ENCODE peak calls at places on chromosome 3, in five cellular contexts. P is IMR-90, T is adrenal gland, J is uterus, M is Peyer's patch. Y is an unnamed sample. For H3K4me1, the result is how much of the 10 kb centered on the place peaks cover.

GRCh38 chr3:51371943-51372557 is 13.0 kb upstream of the MANF start:
- DNase-seq in T (peak), M (peak), P (peak), J (no peak), Y (no peak)

GRCh38 chr3:10017636-10018292 is 8.5 kb upstream of the FANCD2 start:
- DNase-seq in M (no peak), J (no peak), P (peak), T (no peak), Y (no peak)

GRCh38 chr3:146528954-146529353 is 15.5 kb downstream of the PLSCR1 start:
- DNase-seq in P (peak), T (no peak), M (no peak), J (no peak), Y (no peak)

GRCh38 chr3:20652249-20652648 is 466.2 kb upstream of the SGO1 start:
- DNase-seq in T (no peak), P (no peak), M (no peak), J (no peak), Y (no peak)

GRCh38 chr3:111846717-111847116 is 12.3 kb upstream of the PHLDB2 start:
- DNase-seq in J (no peak), M (no peak), T (no peak), P (peak), Y (no peak)

GRCh38 chr3:52200981-52201679 is 3.2 kb downstream of the ALAS1 start:
- DNase-seq in J (no peak), M (no peak), T (no peak), P (peak), Y (no peak)

GRCh38 chr3:160754371-160754854 is 1.6 kb upstream of the PPM1L start:
- DNase-seq in T (peak), P (peak), J (peak), M (peak), Y (no peak)

GRCh38 chr3:112354642-112355333 is 21.8 kb downstream of the CD200 start:
- DNase-seq in M (no peak), J (no peak), P (no peak), T (no peak), Y (no peak)

GRCh38 chr3:188687389-188687788 is 484.4 kb upstream of the TPRG1 start:
- DNase-seq in P (peak), M (no peak), T (no peak), J (no peak), Y (no peak)

GRCh38 chr3:129837057-129837631 is 56.4 kb downstream of the TMCC1 start:
- DNase-seq in T (no peak), M (no peak), J (no peak), P (peak), Y (no peak)

GRCh38 chr3:48848816-48849515 is 1.3 kb upstream of the PRKAR2A start:
- DNase-seq in P (no peak), J (no peak), T (no peak), M (no peak), Y (peak)

GRCh38 chr3:119562307-119562961 is 3.0 kb upstream of the CD80 start:
- DNase-seq in M (peak), T (no peak), J (no peak), P (no peak), Y (no peak)

GRCh38 chr3:155585384-155585783 is 159.5 kb downstream of the PLCH1 start:
- DNase-seq in T (no peak), J (no peak), M (no peak), P (no peak), Y (no peak)

GRCh38 chr3:29486087-29486486 is 205.2 kb downstream of the RBMS3 start:
- DNase-seq in J (no peak), M (no peak), P (peak), T (no peak), Y (no peak)

GRCh38 chr3:11944052-11944673 is 60.0 kb upstream of the SYN2 start:
- DNase-seq in J (no peak), P (peak), T (peak), M (no peak), Y (no peak)

GRCh38 chr3:63015614-63016016 is 140.4 kb upstream of the CADPS start:
- DNase-seq in P (no peak), J (no peak), M (no peak), T (no peak), Y (peak)

GRCh38 chr3:13539671-13540070 is 9.3 kb upstream of the FBLN2 start:
- DNase-seq in T (no peak), M (no peak), P (peak), J (no peak), Y (peak)
- H3K4me1 ChIP-seq in T (under half), M (under half), P (under half), J (under half), Y (under half)

GRCh38 chr3:154121236-154122095 is at the start of gene ARHGEF26:
- DNase-seq in T (peak), M (peak), J (peak), P (peak), Y (peak)
- TF ChIP-seq POLR2A in T (no peak), M (no peak), J (peak), P (no peak), Y (no peak)

DNA sequence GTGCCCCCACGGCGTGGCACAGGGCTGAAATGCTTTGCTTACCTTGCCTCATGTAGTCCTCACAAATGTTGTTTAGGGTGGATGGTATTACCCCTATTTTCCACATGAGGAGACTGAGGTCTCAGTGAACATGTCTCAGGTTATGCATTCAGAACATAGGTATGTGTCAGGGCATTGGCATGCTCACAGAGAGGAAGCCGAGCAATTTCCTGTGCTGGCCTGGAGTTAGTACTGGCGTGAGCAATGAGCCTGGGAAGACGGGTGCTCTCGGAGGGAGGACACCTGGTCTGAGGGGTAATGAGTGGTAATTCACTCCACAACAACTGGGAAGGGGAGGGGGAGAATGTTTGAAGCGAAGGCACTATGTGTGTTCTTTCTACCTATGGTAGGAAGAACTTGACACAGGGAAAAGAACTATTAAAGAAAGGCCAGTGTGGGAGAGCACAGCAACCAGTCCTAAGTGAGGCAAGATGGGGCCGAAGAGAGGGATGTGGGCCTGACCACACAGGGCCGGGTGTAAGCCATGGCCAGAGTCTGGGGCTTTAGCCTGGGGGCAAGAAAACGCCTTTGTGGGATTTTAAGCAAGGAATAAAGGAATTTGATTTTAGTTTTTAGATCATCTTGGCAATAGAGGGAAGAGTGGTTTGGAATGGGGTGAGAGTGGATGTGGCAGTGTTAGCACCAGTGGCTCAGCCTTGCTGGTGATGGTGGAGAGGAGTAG is 4.9 kb upstream of the FAM131A start:
- DNase-seq in T (no peak), M (no peak), P (peak), J (no peak), Y (no peak)
- H3K4me1 ChIP-seq in T (under half), M (under half), P (under half), J (under half), Y (half or more)

GRCh38 chr3:115785782-115786181 is 162.5 kb downstream of the GAP43 start:
- DNase-seq in J (no peak), T (no peak), P (no peak), M (no peak), Y (no peak)
- TF ChIP-seq POLR2A in J (no peak), T (no peak), P (no peak), M (no peak), Y (no peak)

DNA sequence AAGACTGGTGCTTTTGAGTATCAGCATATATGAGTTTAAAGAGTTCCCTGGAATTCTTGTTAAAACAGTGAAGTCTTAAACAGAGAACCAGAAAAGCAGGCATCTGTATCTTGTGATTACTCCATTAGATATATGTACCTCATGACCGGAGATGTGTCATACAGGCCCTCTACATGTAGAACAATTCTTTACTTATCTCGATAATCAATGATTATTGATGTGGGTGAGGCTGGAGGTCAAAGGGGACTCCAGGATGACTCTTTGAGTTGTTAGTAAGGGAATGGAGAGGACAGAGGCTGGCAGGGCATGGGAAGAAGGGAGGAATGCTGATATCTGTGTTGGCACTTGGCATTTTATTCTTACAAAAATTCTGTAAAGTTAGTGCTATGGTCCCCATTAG is 155.7 kb downstream of the GAP43 start:
- DNase-seq in P (no peak), J (no peak), M (no peak), T (no peak), Y (no peak)
- H3K4me1 ChIP-seq in P (under half), J (under half), M (under half), T (under half), Y (under half)

GRCh38 chr3:184800349-184800748 is 11.6 kb upstream of the VPS8 start:
- DNase-seq in T (no peak), M (no peak), J (no peak), P (no peak), Y (no peak)
- TF ChIP-seq POLR2A in T (no peak), M (no peak), J (no peak), P (no peak), Y (no peak)

GRCh38 chr3:17965331-17965730 is 222.9 kb upstream of the TBC1D5 start:
- DNase-seq in T (no peak), J (no peak), M (no peak), P (no peak), Y (no peak)
- H3K4me1 ChIP-seq in T (under half), J (under half), M (under half), P (under half), Y (under half)

DNA sequence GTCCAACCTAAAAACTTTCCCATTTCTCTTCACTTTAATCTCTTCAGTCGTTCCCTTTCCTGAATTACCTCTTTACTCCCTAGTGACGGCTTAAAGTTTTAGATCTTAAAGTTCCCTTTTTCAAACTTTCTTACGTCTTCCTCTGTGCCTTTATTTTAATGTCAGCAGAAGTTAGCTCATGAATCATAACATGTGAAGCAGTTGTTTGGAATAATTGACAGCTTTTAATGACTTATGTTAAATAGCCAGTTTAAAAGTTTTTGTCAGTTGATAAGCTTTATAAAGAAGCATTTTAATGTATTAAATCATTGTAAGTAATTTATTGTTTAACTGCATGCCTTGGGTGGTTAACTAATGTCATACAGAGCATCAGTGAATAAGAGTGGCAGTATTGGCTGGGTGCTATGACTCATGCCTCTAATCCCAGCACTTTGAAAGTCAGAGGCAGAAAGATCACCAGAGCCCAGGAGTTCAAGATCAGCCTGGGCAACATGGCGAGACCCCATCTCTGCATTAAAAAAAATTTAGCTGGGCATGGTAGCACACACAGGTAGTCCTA is 33.9 kb downstream of the PIK3CA start:
- DNase-seq in T (no peak), J (no peak), M (no peak), P (peak), Y (no peak)
- TF ChIP-seq POLR2A in T (no peak), J (no peak), M (no peak), P (no peak), Y (no peak)

GRCh38 chr3:125139386-125139785 is 73.2 kb downstream of the SLC12A8 start:
- DNase-seq in J (no peak), T (no peak), P (no peak), M (no peak), Y (no peak)
- H3K4me1 ChIP-seq in J (under half), T (under half), P (under half), M (under half), Y (under half)

DNA sequence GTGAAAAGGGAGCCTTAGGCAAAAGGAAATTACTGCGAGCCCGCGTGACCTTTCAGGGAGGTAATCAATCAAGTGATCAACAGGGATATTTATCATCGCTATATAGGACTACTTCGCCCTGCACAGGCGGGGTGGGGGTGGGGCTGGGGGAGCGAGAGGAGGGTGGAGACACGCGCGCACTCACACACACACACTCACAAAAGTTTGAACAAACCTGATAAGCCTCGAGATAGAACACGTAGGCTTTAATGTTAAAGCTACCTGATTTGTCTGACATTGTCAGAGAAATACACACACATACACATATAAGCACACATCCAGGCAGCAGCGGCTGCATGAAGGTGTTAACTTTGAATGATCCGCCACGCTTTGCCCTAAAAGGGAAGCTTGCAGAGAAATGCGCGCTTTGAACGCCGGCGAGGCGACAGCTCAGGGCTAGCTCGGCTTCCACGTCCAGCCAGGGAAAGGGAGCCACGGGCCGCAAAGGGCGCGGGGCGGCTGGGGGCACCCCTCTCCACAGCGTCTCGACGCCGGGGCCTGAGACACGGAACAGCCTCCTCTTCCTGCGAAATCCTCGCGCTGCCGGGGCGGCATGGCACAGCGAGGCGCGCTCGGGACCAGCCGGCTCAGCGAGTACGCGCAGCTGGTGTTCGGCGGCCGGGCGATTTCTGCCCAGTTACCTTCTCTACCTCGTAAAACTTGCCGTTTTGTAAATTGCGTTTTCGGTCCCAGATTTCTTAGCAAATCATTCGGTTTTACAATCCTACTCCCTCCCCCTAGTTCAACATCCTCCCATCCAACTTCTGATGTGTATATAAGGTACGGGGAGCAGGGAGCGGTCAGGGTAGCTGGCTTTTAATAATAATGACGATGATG is 4.8 kb upstream of the MECOM start:
- DNase-seq in M (no peak), J (no peak), T (no peak), P (peak), Y (peak)
- TF ChIP-seq POLR2A in M (no peak), J (no peak), T (no peak), P (no peak), Y (no peak)

Y was measured in spleen.